ENCODE peak calls at places on chromosomes 1 and 21, in six cellular contexts. O is hepatocyte, I is A549, D is neural progenitor cell, Z is mesendoderm, X is OCI-LY7. C is an unnamed sample. For H3K4me1, the result is how much of the 10 kb centered on the place peaks cover.

GRCh38 chr1:166952002-166952746 is 23.2 kb downstream of the ILDR2 start:
- DNase-seq in O (no peak), I (no peak), D (peak), Z (peak), X (no peak), C (peak)

GRCh38 chr1:15633756-15634420 is 16.6 kb downstream of the DDI2 start:
- DNase-seq in O (no peak), I (no peak), D (no peak), Z (no peak), X (no peak), C (no peak)

GRCh38 chr1:10909697-10910489 is 102.6 kb upstream of the TARDBP start:
- DNase-seq in O (peak), I (peak), D (peak), Z (peak), X (peak), C (peak)

GRCh38 chr1:21261551-21262281 is 28.5 kb downstream of the ECE1 start:
- DNase-seq in O (peak), I (peak), D (no peak), Z (peak), X (no peak), C (peak)

GRCh38 chr1:201896951-201897391 is 8.3 kb downstream of the SHISA4 start:
- DNase-seq in O (no peak), I (no peak), D (no peak), Z (no peak), X (no peak), C (peak)

GRCh38 chr1:94648225-94649007 is 106.9 kb upstream of the F3 start:
- DNase-seq in O (peak), I (no peak), D (no peak), Z (no peak), X (no peak), C (no peak)

GRCh38 chr1:43706598-43707190 is 642 bp upstream of the ST3GAL3 start:
- DNase-seq in O (peak), I (no peak), D (peak), Z (peak), X (peak), C (peak)

GRCh38 chr1:218025454-218025853 is 259.6 kb upstream of the RRP15 start:
- DNase-seq in O (no peak), I (no peak), D (no peak), Z (no peak), X (no peak), C (peak)

GRCh38 chr1:115062542-115063004 is 26.7 kb downstream of the TSPAN2 start:
- DNase-seq in O (peak), I (no peak), D (no peak), Z (peak), X (no peak), C (peak)

GRCh38 chr1:7250826-7251800 is 465.9 kb downstream of the CAMTA1 start:
- DNase-seq in O (no peak), I (no peak), D (no peak), Z (no peak), X (no peak), C (no peak)

GRCh38 chr1:203638914-203639313 is 12.3 kb downstream of the ATP2B4 start:
- DNase-seq in O (no peak), I (no peak), D (no peak), Z (peak), X (no peak), C (peak)

GRCh38 chr1:11930571-11931445 is 3.7 kb upstream of the PLOD1 start:
- DNase-seq in O (no peak), I (no peak), D (no peak), Z (peak), X (no peak), C (no peak)

GRCh38 chr1:44112486-44112885 is 6.1 kb upstream of the KLF17 start:
- DNase-seq in O (no peak), I (no peak), D (no peak), Z (no peak), X (no peak), C (peak)

GRCh38 chr1:51203121-51203873 is 32.8 kb upstream of the RNF11 start:
- DNase-seq in O (no peak), I (no peak), D (no peak), Z (no peak), X (no peak), C (no peak)

GRCh38 chr1:85607126-85607912 is 26.8 kb downstream of the CCN1 start:
- DNase-seq in O (peak), I (peak), D (peak), Z (peak), X (no peak), C (peak)

GRCh38 chr1:179228783-179229213 is 679 bp downstream of the ABL2 start:
- DNase-seq in O (peak), I (peak), D (peak), Z (peak), X (no peak), C (peak)

GRCh38 chr1:157678721-157679120 is 21.8 kb downstream of the FCRL3 start:
- DNase-seq in O (no peak), I (no peak), D (no peak), Z (no peak), X (no peak), C (no peak)

GRCh38 chr1:54488831-54489626 is 59.0 kb upstream of the ACOT11 start:
- DNase-seq in O (peak), I (peak), D (peak), Z (peak), X (peak), C (peak)

GRCh38 chr1:93447481-93448291 is at the start of gene FNBP1L:
- DNase-seq in O (peak), I (peak), D (peak), Z (peak), X (no peak), C (peak)

GRCh38 chr1:151759241-151759640 is 4.1 kb downstream of the MRPL9 start:
- DNase-seq in O (no peak), I (no peak), D (no peak), Z (no peak), X (no peak), C (no peak)

GRCh38 chr1:226659136-226659535 is 79.9 kb downstream of the ITPKB start:
- DNase-seq in O (no peak), I (no peak), D (no peak), Z (no peak), X (no peak), C (no peak)

GRCh38 chr1:226658538-226659125 is 80.5 kb downstream of the ITPKB start:
- DNase-seq in O (no peak), I (no peak), D (no peak), Z (no peak), X (no peak), C (no peak)

GRCh38 chr1:226661271-226661670 is 77.8 kb downstream of the ITPKB start:
- DNase-seq in O (no peak), I (no peak), D (no peak), Z (no peak), X (no peak), C (no peak)

GRCh38 chr1:226660410-226661182 is 78.5 kb downstream of the ITPKB start:
- DNase-seq in O (no peak), I (no peak), D (no peak), Z (no peak), X (peak), C (no peak)

GRCh38 chr1:226659641-226660040 is 79.4 kb downstream of the ITPKB start:
- DNase-seq in O (no peak), I (no peak), D (no peak), Z (no peak), X (no peak), C (no peak)
- H3K4me1 ChIP-seq in O (under half), I (under half), D (half or more), Z (under half), X (under half), C (under half)

DNA sequence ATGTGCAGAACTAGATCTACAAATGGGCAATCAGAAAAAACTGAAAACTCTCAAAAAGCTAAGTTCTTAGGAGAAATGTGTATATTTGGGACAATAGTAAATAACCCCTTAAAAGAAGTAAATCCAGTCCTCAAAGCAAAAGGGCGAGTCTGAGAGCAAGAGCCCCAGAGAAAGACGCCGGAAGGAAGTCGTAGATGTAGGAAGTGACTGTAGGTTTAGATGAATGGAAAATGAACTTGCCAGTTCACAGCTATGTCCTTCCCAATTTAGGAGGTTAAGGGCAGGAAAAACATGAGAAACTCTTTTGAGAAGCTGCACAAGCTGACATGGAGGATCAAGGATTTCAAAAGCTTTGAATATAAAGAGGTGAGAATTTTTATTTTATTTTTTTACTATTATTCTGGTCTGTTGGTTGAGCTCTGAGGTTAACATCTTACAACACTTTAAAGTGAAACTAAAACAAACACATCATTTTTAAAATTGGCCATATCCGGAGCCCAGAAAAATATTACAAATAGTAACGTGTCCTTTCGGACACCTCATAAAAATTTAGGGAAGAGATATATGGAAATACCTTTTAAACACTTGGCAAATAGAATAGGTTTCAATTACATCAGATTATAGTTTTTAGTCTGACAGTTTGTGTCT is 1178.6 kb downstream of the MRPL39 start:
- DNase-seq in O (no peak), I (no peak), D (no peak), Z (no peak), X (no peak), C (no peak)
- H3K4me3 ChIP-seq in O (no peak), I (no peak), D (no peak), Z (no peak), X (no peak), C (no peak)

GRCh38 chr1:60535713-60536112 is 462.1 kb upstream of the C1orf87 start:
- DNase-seq in O (no peak), I (no peak), D (no peak), Z (no peak), X (no peak), C (peak)

GRCh38 chr1:60541831-60542532 is 468.4 kb upstream of the C1orf87 start:
- DNase-seq in O (no peak), I (no peak), D (no peak), Z (peak), X (no peak), C (no peak)

DNA sequence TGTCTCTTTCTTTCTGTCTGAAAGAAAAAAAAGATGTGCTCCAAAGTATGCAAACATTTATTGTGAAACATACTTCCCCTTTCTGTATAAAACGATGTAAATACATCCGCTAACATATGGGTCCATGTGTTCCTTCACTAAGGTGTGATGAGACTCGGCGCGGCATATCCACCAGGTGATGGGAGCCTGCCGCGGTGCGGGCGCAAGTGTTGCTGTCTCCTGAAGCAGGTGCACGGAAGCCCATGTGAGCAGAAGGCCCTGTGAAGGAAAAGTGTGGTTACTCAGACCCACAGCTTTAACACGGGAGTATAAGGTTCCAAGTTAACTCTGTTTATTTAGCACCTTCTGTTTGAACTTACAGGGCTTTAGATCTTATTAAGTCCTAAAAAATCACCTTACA is 466.6 kb upstream of the C1orf87 start:
- DNase-seq in O (no peak), I (no peak), D (no peak), Z (no peak), X (no peak), C (no peak)
- H3K4me2 ChIP-seq in O (no peak), I (no peak), D (no peak), Z (no peak), X (no peak), C (no peak)

GRCh38 chr1:248842781-248843331 is 4.8 kb downstream of the ZNF672 start:
- DNase-seq in O (no peak), I (no peak), D (no peak), Z (no peak), X (no peak), C (no peak)

GRCh38 chr1:248847181-248847955 is 9.3 kb downstream of the ZNF672 start:
- DNase-seq in O (no peak), I (no peak), D (no peak), Z (no peak), X (no peak), C (no peak)

GRCh38 chr1:248843687-248844086 is 5.7 kb downstream of the ZNF672 start:
- DNase-seq in O (no peak), I (no peak), D (no peak), Z (no peak), X (no peak), C (no peak)

GRCh38 chr1:248841702-248842395 is 3.8 kb downstream of the ZNF672 start:
- DNase-seq in O (peak), I (no peak), D (peak), Z (peak), X (peak), C (peak)

GRCh38 chr1:248844526-248844925 is 6.5 kb downstream of the ZNF672 start:
- DNase-seq in O (no peak), I (no peak), D (no peak), Z (no peak), X (no peak), C (no peak)
- H3K4me1 ChIP-seq in O (under half), I (under half), D (under half), Z (under half), X (under half), C (under half)

DNA sequence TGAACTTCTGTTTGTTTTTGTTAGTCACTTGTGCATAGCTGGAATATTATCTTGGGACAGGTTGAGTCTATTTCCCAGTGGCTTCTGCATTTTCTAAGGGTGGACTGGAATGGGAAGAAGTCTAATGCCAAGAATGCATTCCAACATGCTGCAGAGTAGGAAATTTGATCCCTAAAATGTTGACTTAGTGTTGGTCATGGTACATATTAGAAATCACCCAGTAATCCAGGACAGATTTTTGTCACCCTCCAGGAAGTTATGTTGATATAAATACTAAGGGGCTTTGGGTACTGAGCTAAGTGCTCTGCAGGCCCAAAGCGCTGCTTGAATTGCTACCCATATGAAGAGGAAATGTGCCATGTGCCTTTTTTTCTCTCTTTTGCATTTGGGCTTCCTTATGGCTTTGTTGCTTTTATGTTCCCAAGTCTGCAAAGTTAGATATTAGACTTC is 10.0 kb downstream of the ARID1A start:
- DNase-seq in O (no peak), I (peak), D (no peak), Z (no peak), X (peak), C (peak)
- H3K4me3 ChIP-seq in O (no peak), I (no peak), D (no peak), Z (no peak), X (peak), C (peak)

GRCh38 chr1:26158271-26159112 is at the start of gene FAM110D:
- DNase-seq in O (no peak), I (no peak), D (no peak), Z (peak), X (no peak), C (no peak)

GRCh38 chr1:26162220-26162703 is 3.4 kb downstream of the FAM110D start:
- DNase-seq in O (no peak), I (peak), D (no peak), Z (no peak), X (no peak), C (peak)

GRCh38 chr1:26161408-26162219 is 2.7 kb downstream of the FAM110D start:
- DNase-seq in O (peak), I (peak), D (peak), Z (peak), X (no peak), C (peak)

GRCh38 chr1:26160527-26161407 is 1.9 kb downstream of the FAM110D start:
- DNase-seq in O (no peak), I (no peak), D (no peak), Z (no peak), X (no peak), C (no peak)

DNA sequence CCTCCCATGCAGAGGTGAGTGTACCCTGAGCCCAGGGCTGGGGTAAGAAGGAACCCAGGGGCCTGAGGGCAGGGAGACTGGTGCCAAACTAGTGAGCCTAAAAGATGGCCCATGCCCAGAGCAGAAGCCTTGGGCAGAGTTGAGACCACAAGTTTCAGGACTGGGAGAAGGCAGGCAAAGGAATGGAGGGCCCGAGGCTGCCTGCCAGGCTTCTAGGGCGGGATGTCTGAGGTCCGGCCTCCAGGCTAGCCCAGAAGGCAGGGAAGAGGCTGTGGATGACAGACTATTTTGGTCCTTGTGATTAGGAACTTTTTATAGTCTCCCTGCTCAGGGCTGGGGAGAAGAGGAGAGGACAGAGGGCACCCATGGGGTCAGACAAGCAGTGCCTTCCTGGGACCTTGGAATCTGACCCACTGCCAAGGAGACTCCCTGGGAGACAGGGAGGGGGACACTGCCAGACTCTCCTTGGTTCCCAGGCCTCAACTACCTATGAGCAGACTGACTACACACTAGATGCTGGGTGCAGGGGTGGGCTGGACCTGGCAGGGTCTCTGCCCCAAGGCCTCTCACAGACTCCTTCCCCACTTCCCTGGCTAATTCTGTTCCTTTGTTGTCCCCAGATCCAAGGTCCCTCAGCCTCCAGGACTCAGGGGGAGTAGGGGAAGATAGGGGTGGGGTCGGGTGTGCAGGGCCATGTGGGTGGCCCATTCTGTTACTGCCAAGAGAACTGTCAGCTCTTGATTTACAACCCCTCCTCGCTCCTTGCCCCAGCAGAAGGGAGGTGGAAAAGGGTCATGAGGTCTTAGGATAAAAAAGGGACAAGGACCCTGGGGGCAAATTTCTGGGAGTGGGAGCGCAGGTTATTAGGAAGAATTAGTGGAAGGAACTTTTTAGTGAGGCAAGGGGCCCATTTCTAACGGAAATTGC is 497 bp downstream of the FAM110D start:
- DNase-seq in O (no peak), I (no peak), D (no peak), Z (no peak), X (no peak), C (no peak)
- H3K4me2 ChIP-seq in O (peak), I (no peak), D (peak), Z (peak), X (no peak), C (no peak)

GRCh38 chr1:9111357-9111691 is 17.6 kb downstream of the GPR157 start:
- DNase-seq in O (no peak), I (no peak), D (no peak), Z (no peak), X (no peak), C (no peak)
- H3K4me1 ChIP-seq in O (under half), I (under half), D (under half), Z (under half), X (under half), C (under half)

GRCh38 chr1:31934251-31934650 is 3.9 kb downstream of the PTP4A2 start:
- DNase-seq in O (no peak), I (no peak), D (no peak), Z (no peak), X (no peak), C (no peak)
- H3K4me3 ChIP-seq in O (no peak), I (peak), D (no peak), Z (no peak), X (peak), C (peak)